ENCODE peak calls at places on chromosome 3, in nine cellular contexts. H is central memory CD4-positive, alpha-beta T cell; R is NCI-H748 treated with DMSO at 0.1 percent for 48 hours; W is NCI-H446; L is stimulated activated CD8-positive, alpha-beta memory T cell treated with anti-CD3 and anti-CD28 coated beads, Interleukin-2, amount 100 ng/mL, for 48 hours; J is caudate nucleus; Z is pancreas; P is A549; C is breast epithelium. G is an unnamed sample.

GRCh38 chr3:131796558-131796957 is 238.3 kb downstream of the CPNE4 start:
- DNase-seq in R (no peak), Z (no peak), P (no peak), W (no peak), J (peak), L (no peak), H (no peak), C (no peak), G (no peak)

GRCh38 chr3:54954019-54954418 is 26.2 kb upstream of the LRTM1 start:
- DNase-seq in H (no peak), C (no peak), R (no peak), Z (no peak), W (no peak), J (no peak), P (no peak), L (no peak), G (no peak)

GRCh38 chr3:4406746-4407568 is 60.1 kb downstream of the SUMF1 start:
- DNase-seq in W (no peak), L (no peak), R (no peak), Z (peak), P (peak), H (no peak), C (no peak), J (no peak), G (no peak)

GRCh38 chr3:136464502-136464901 is 214.4 kb downstream of the PCCB start:
- DNase-seq in W (no peak), R (no peak), J (no peak), C (no peak), Z (no peak), L (no peak), H (no peak), P (no peak), G (no peak)

GRCh38 chr3:195254454-195255175 is 16.3 kb downstream of the XXYLT1 start:
- DNase-seq in R (no peak), Z (no peak), W (no peak), L (no peak), J (no peak), H (no peak), P (no peak), C (no peak), G (no peak)

GRCh38 chr3:189041482-189042090 is 130.2 kb upstream of the TPRG1 start:
- DNase-seq in H (peak), J (no peak), C (no peak), P (peak), W (peak), R (no peak), Z (peak), L (peak), G (peak)

GRCh38 chr3:112002458-112002971 is 3.8 kb downstream of the TAGLN3 start:
- DNase-seq in W (no peak), J (peak), L (no peak), P (no peak), C (no peak), H (peak), R (no peak), Z (no peak), G (no peak)

GRCh38 chr3:124217542-124217941 is 225.6 kb upstream of the ROPN1 start:
- DNase-seq in P (peak), C (no peak), H (no peak), J (no peak), W (no peak), R (no peak), L (no peak), Z (peak), G (no peak)

GRCh38 chr3:9503283-9503682 is 50.3 kb downstream of the LHFPL4 start:
- DNase-seq in J (no peak), H (peak), P (peak), L (peak), R (peak), Z (peak), C (peak), W (peak), G (peak)

GRCh38 chr3:27861047-27862036 is 139.2 kb upstream of the EOMES start:
- DNase-seq in Z (no peak), J (no peak), W (no peak), H (peak), P (no peak), R (no peak), L (no peak), C (no peak), G (no peak)

GRCh38 chr3:155714295-155714718 is 30.6 kb downstream of the PLCH1 start:
- DNase-seq in C (no peak), W (no peak), P (no peak), H (no peak), Z (no peak), J (no peak), R (no peak), L (no peak), G (no peak)

GRCh38 chr3:172153335-172153861 is 114.0 kb downstream of the FNDC3B start:
- DNase-seq in P (peak), R (no peak), W (no peak), Z (peak), J (peak), C (peak), L (no peak), H (no peak), G (no peak)

GRCh38 chr3:30042274-30042859 is 564.0 kb upstream of the TGFBR2 start:
- DNase-seq in R (peak), H (peak), P (peak), L (peak), W (peak), J (peak), C (peak), Z (peak), G (peak)

GRCh38 chr3:42053476-42053875 is 37.7 kb upstream of the TRAK1 start:
- DNase-seq in C (no peak), R (no peak), W (no peak), L (no peak), H (no peak), J (peak), P (no peak), Z (peak), G (no peak)

GRCh38 chr3:54857343-54857742 is 70.5 kb downstream of the LRTM1 start:
- DNase-seq in J (no peak), P (no peak), H (no peak), W (no peak), Z (no peak), R (no peak), C (no peak), L (no peak), G (no peak)

GRCh38 chr3:194269610-194270145 is 81.5 kb downstream of the CPN2 start:
- DNase-seq in R (no peak), L (no peak), Z (peak), H (no peak), P (no peak), C (peak), J (peak), W (no peak), G (no peak)

GRCh38 chr3:57120803-57121174 is 44.4 kb downstream of the IL17RD start:
- DNase-seq in Z (no peak), P (no peak), W (no peak), C (no peak), L (no peak), H (no peak), J (no peak), R (no peak), G (no peak)

GRCh38 chr3:146222204-146223046 is 28.5 kb downstream of the PLSCR4 start:
- DNase-seq in R (no peak), J (no peak), P (peak), H (no peak), L (no peak), W (no peak), Z (peak), C (no peak), G (no peak)

GRCh38 chr3:71968491-71968890 is 183.5 kb upstream of the PROK2 start:
- DNase-seq in L (no peak), R (no peak), W (no peak), H (no peak), C (no peak), P (no peak), J (no peak), Z (no peak), G (no peak)

GRCh38 chr3:111947179-111947727 is 31.6 kb upstream of the ABHD10 start:
- DNase-seq in W (no peak), R (no peak), J (no peak), P (no peak), C (no peak), L (no peak), H (no peak), Z (no peak), G (no peak)

GRCh38 chr3:153734777-153735551 is 386.2 kb upstream of the ARHGEF26 start:
- DNase-seq in L (no peak), W (no peak), J (no peak), H (no peak), R (no peak), P (peak), C (no peak), Z (no peak), G (no peak)

GRCh38 chr3:50493086-50493485 is 10.3 kb downstream of the CACNA2D2 start:
- DNase-seq in P (no peak), W (no peak), J (no peak), H (no peak), R (no peak), L (no peak), Z (no peak), C (no peak), G (no peak)

GRCh38 chr3:124266517-124266916 is 274.6 kb upstream of the ROPN1 start:
- DNase-seq in R (peak), P (peak), H (no peak), C (no peak), W (no peak), Z (no peak), J (no peak), L (no peak), G (no peak)

GRCh38 chr3:129046732-129047552 is 13.6 kb upstream of the GP9 start:
- DNase-seq in P (no peak), H (no peak), C (no peak), J (no peak), Z (no peak), R (no peak), L (no peak), W (no peak), G (no peak)

GRCh38 chr3:148957586-148957985 is 33.8 kb upstream of the GYG1 start:
- DNase-seq in J (no peak), R (no peak), W (no peak), Z (no peak), P (peak), H (no peak), C (no peak), L (no peak), G (no peak)

GRCh38 chr3:131083190-131083863 is 56.6 kb downstream of the NEK11 start:
- DNase-seq in W (peak), P (no peak), J (peak), L (no peak), H (no peak), Z (peak), R (peak), C (no peak), G (no peak)

GRCh38 chr3:178443634-178444033 is 92.6 kb upstream of the KCNMB2 start:
- DNase-seq in C (no peak), R (no peak), P (no peak), J (no peak), H (no peak), L (no peak), Z (no peak), W (peak), G (no peak)

GRCh38 chr3:131142580-131142979 is 115.9 kb downstream of the NEK11 start:
- DNase-seq in W (no peak), R (no peak), C (no peak), P (no peak), Z (no peak), J (no peak), H (no peak), L (no peak), G (no peak)

GRCh38 chr3:183698760-183699159 is 1.2 kb downstream of the YEATS2 start:
- DNase-seq in Z (no peak), C (no peak), H (no peak), J (no peak), P (no peak), R (peak), L (no peak), W (no peak), G (no peak)

GRCh38 chr3:113623324-113623723 is 73.1 kb downstream of the USF3 start:
- DNase-seq in W (no peak), R (no peak), C (no peak), J (no peak), P (peak), H (no peak), L (no peak), Z (no peak), G (no peak)

GRCh38 chr3:167863811-167864558 is 128.5 kb downstream of the SERPINI1 start:
- DNase-seq in R (no peak), L (no peak), C (no peak), Z (no peak), J (no peak), P (no peak), H (no peak), W (no peak), G (no peak)